ENCODE peak calls at places on chromosomes 11 and 22, in five cellular contexts. H, Y, K, S and L are unnamed samples.

GRCh38 chr11:75188671-75189070 is 37.8 kb downstream of the SLCO2B1 start:
- DNase-seq in H (no peak), Y (no peak), K (no peak), S (no peak), L (no peak)

GRCh38 chr22:31081963-31082605 is 966 bp downstream of the SMTN start:
- DNase-seq in H (peak; percentile 14), Y (no peak), K (no peak), S (no peak), L (no peak)

GRCh38 chr22:31036671-31037550 is 44.2 kb upstream of the SMTN start:
- DNase-seq in H (no peak), Y (no peak), K (no peak), S (no peak), L (no peak)

GRCh38 chr22:38481871-38482332 is 14.0 kb downstream of the KDELR3 start:
- DNase-seq in H (no peak), Y (no peak), K (no peak), S (no peak), L (no peak)

GRCh38 chr11:789951-790350 is at the start of gene CEND1:
- DNase-seq in H (peak; percentile 95), Y (peak; percentile 80), K (no peak), S (peak; percentile 79), L (no peak)

GRCh38 chr22:23397008-23397617 is 183.0 kb downstream of the IGLL1 start:
- DNase-seq in H (no peak), Y (no peak), K (no peak), S (no peak), L (no peak)

GRCh38 chr22:39545310-39546063 is 12.9 kb upstream of the RPS19BP1 start:
- DNase-seq in H (no peak), Y (peak; percentile 49), K (no peak), S (peak; percentile 92), L (no peak)

GRCh38 chr11:111840143-111840542 is 31.2 kb downstream of the ALG9 start:
- DNase-seq in H (no peak), Y (no peak), K (peak; percentile 93), S (no peak), L (no peak)

GRCh38 chr11:128399186-128399585 is 188.2 kb downstream of the ETS1 start:
- DNase-seq in H (no peak), Y (no peak), K (no peak), S (no peak), L (peak; percentile 26)

GRCh38 chr11:85934599-85935169 is 79.5 kb downstream of the CCDC83 start:
- DNase-seq in H (no peak), Y (no peak), K (no peak), S (no peak), L (no peak)

GRCh38 chr22:44357296-44357961 is 44.7 kb upstream of the SHISAL1 start:
- DNase-seq in H (no peak), Y (no peak), K (no peak), S (no peak), L (no peak)

GRCh38 chr11:132941761-132942160 is 590.5 kb downstream of the OPCML start:
- DNase-seq in H (no peak), Y (no peak), K (no peak), S (no peak), L (no peak)

GRCh38 chr22:39913886-39914285 is 13.0 kb downstream of the GRAP2 start:
- DNase-seq in H (peak; percentile 21), Y (no peak), K (no peak), S (no peak), L (no peak)

GRCh38 chr22:41078975-41079374 is 13.4 kb upstream of the EP300 start:
- DNase-seq in H (no peak), Y (no peak), K (no peak), S (no peak), L (no peak)

GRCh38 chr22:40241200-40241763 is 63.6 kb downstream of the TNRC6B start:
- DNase-seq in H (no peak), Y (no peak), K (no peak), S (no peak), L (no peak)

GRCh38 chr11:133945087-133945974 is 11.4 kb downstream of the IGSF9B start:
- DNase-seq in H (peak; percentile 78), Y (no peak), K (no peak), S (no peak), L (no peak)
- TF ChIP-seq SIN3A in H (no peak), Y (no peak), K (no peak), S (no peak), L (no peak)

DNA sequence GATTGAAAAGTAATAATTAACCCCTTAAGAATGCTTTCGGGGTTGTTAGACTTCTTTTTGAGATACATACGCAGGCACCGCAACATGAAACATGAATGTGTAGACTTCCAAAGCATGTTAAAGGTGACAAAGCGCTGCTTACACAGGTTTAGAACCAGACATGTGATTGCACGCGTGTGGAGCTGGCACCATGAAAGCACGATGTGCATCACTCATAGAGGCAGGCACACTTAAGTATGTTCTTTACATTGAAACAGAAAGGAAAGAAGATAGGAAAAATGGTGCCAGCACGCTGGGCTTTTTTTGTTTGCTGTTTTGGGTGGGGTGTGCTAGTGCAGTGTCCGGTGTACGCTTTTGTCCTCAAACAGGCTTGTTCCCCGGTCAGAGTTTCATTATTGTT is 83.6 kb upstream of the PPARA start:
- DNase-seq in H (no peak), Y (no peak), K (no peak), S (no peak), L (no peak)
- TF ChIP-seq TAF1 in H (peak; percentile 27), Y (no peak), K (no peak), S (no peak), L (no peak)

DNA sequence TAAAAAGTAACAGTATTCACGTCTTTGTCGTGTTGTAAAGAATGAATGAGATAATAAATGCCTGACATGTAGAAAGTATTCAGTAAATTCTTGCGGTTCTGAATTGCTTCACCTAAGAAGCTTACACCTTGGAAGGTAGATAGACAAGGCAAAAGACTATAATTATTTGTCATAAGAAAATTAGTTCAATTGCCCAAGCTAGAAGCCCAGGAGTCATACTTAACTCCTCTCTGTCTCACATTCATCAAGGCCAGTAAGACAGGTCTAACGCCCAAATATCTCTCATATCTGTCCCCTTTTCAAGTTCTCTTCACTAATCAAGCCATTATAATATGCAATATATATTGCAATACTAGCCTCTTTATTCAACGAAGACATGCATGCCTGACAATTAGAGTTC is 87.7 kb upstream of the AMOTL1 start:
- DNase-seq in H (no peak), Y (no peak), K (no peak), S (no peak), L (no peak)
- TF ChIP-seq SIN3A in H (no peak), Y (no peak), K (no peak), S (no peak), L (no peak)

DNA sequence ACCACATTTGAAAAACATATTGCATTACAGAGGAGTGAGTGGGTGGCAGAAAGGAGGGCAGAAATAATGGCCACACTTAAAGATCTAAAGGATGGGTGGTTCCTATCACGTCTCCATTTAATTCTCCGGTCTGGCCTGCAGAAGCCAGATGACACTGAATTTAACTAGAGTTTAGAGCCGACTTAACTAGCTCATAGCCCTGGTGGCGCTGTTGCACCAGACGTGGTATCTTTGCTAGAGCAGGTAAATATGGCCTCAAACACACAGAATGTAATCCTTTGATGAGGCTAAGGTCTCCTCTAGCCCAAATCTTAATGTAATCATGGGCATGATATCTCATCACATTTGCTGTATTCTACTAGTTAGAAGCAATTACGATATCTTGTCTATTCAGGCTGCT is 51.5 kb upstream of the GAL start:
- DNase-seq in H (peak; percentile 58), Y (peak; percentile 64), K (peak; percentile 67), S (peak; percentile 68), L (no peak)
- TF ChIP-seq TAF1 in H (no peak), Y (no peak), K (no peak), S (no peak), L (no peak)

GRCh38 chr22:21000987-21001600 is 824 bp downstream of the THAP7 start:
- DNase-seq in H (peak; percentile 69), Y (peak; percentile 72), K (no peak), S (no peak), L (no peak)
- TF ChIP-seq SIN3A in H (no peak), Y (no peak), K (no peak), S (no peak), L (no peak)

DNA sequence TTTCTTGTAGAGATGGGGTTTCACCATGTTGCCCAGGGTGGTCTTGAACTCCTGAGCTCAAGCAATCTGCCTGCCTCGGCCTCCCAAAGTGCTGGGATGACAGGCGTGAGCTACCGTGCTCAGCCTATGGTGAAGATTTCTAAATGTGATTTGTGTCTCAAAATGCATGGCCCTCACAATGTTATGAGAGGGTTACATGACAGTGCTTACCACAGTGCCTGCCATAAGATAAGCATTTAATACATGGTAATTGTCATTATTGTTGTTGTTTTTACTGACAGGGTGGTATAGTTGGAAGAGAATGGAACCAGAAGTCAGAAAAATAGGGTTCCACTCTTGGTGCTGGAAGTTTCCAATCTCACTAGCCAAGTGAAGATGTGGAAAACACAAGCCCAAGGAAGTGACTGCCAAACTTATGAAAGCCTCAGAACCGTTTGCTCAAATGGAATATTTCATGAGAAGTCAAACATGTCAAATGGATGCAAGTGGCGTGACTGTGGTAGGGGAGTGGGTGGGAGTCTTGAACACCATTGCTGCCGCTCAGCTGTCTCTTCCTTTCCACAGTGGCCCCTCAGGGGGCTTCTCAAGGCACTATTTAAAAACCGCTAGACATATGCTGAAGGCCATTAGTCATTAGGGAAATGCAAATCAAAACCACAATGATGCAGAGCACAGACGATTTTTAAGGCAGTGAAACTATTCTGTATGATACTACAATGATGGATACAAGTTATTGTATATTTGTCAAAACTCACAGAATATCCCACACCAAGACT is 29.1 kb upstream of the LMO2 start:
- DNase-seq in H (no peak), Y (no peak), K (no peak), S (no peak), L (peak; percentile 69)
- TF ChIP-seq TAF1 in H (no peak), Y (no peak), K (no peak), S (no peak), L (no peak)

GRCh38 chr22:46082633-46083032 is 67.7 kb upstream of the PPARA start:
- DNase-seq in H (no peak), Y (no peak), K (no peak), S (no peak), L (no peak)
- TF ChIP-seq SIN3A in H (no peak), Y (no peak), K (no peak), S (no peak), L (no peak)

GRCh38 chr11:100927579-100927978 is 202.0 kb downstream of the PGR start:
- DNase-seq in H (no peak), Y (no peak), K (no peak), S (no peak), L (no peak)
- TF ChIP-seq TAF1 in H (no peak), Y (no peak), K (no peak), S (no peak), L (no peak)

GRCh38 chr11:67510023-67510345 is 2.0 kb upstream of the CDK2AP2 start:
- DNase-seq in H (no peak), Y (no peak), K (no peak), S (no peak), L (no peak)
- TF ChIP-seq SIN3A in H (no peak), Y (no peak), K (no peak), S (no peak), L (no peak)

DNA sequence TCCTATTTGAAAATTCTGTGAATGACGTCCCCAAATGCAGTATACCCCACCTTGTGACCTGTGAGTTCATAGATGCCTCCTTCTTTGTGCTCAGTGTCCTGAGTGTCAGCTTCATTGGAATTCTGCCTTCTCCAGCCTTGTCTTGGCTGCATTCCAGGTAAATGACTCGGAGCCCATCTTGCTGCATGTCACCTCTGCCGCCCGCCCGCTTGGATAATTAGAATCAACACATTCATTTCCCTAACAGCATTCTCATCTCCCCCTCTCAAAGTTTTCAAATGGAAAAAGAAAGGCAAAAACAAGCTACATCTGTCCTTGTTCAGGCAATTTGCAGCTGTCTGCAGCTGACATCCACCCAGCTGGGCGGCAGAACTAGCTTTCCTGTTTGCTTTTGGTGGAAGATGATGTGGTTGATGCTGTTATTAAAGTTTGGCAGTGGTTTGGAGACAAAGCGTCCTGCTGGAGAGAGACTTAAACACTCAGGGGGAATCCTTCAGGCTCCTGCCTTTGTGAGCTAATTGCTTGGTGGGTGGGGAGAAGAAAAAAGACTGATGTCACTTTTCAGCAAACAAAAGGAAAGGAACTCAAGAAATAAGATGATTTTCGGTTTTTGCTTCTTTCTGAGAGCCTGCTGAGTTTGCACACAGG is 198.8 kb upstream of the SEZ6L start:
- DNase-seq in H (no peak), Y (no peak), K (no peak), S (no peak), L (no peak)
- TF ChIP-seq TAF1 in H (no peak), Y (no peak), K (no peak), S (no peak), L (no peak)